ENCODE peak calls at places on chromosomes 5 and 9, in six cellular contexts. V is hippocampal formation, W is neural crest cell, D is cardiac muscle cell, T is smooth muscle cell of the brain vasculature, B is colonic mucosa. X is an unnamed sample.

GRCh38 chr5:116576043-116576713 is 1.6 kb upstream of the SEMA6A start:
- DNase-seq in V (peak; percentile 40), W (peak; percentile 81), D (peak; percentile 76), T (no peak), B (peak; percentile 71), X (peak; percentile 76)

GRCh38 chr5:125139590-125139989 is 393.2 kb upstream of the ZNF608 start:
- DNase-seq in V (no peak), W (no peak), D (no peak), T (no peak), B (no peak), X (no peak)

GRCh38 chr9:116208417-116209232 is 55.0 kb downstream of the PAPPA start:
- DNase-seq in V (no peak), W (no peak), D (peak; percentile 52), T (peak; percentile 79), B (no peak), X (no peak)

GRCh38 chr5:177475563-177476427 is 2.4 kb upstream of the DBN1 start:
- DNase-seq in V (no peak), W (no peak), D (no peak), T (no peak), B (no peak), X (no peak)

GRCh38 chr9:79623799-79624721 is 52.3 kb downstream of the TLE4 start:
- DNase-seq in V (no peak), W (no peak), D (peak; percentile 9), T (no peak), B (peak; percentile 31), X (peak; percentile 9)

GRCh38 chr9:130893250-130894101 is 3.1 kb downstream of the QRFP start:
- DNase-seq in V (peak; percentile 36), W (no peak), D (no peak), T (no peak), B (no peak), X (no peak)

GRCh38 chr5:145920542-145921210 is 15.7 kb upstream of the SH3RF2 start:
- DNase-seq in V (no peak), W (no peak), D (no peak), T (no peak), B (no peak), X (no peak)

GRCh38 chr5:141714542-141715303 is 32.7 kb upstream of the ARAP3 start:
- DNase-seq in V (no peak), W (no peak), D (peak; percentile 17), T (no peak), B (no peak), X (no peak)

GRCh38 chr9:132901859-132902831 is 23.4 kb downstream of the SPACA9 start:
- DNase-seq in V (peak; percentile 66), W (peak; percentile 92), D (peak; percentile 87), T (peak; percentile 58), B (peak; percentile 65), X (peak; percentile 43)

GRCh38 chr9:101498323-101498722 is 35.3 kb upstream of the RNF20 start:
- DNase-seq in V (no peak), W (no peak), D (peak; percentile 17), T (no peak), B (no peak), X (no peak)

GRCh38 chr5:362189-362588 is 40.7 kb downstream of the AHRR start:
- DNase-seq in V (no peak), W (no peak), D (no peak), T (no peak), B (no peak), X (no peak)

GRCh38 chr5:73218552-73219171 is 45.7 kb downstream of the TMEM174 start:
- DNase-seq in V (no peak), W (no peak), D (peak; percentile 56), T (no peak), B (no peak), X (no peak)

GRCh38 chr5:2295476-2295875 is 412.8 kb upstream of the IRX4 start:
- DNase-seq in V (no peak), W (no peak), D (no peak), T (no peak), B (no peak), X (no peak)

GRCh38 chr5:19179561-19179960 is 808.4 kb downstream of the CDH18 start:
- DNase-seq in V (no peak), W (no peak), D (no peak), T (no peak), B (no peak), X (no peak)

GRCh38 chr5:168699002-168699401 is 119.8 kb upstream of the PANK3 start:
- DNase-seq in V (no peak), W (no peak), D (no peak), T (no peak), B (no peak), X (no peak)

GRCh38 chr9:136107953-136108647 is 10.6 kb downstream of the TMEM250 start:
- DNase-seq in V (no peak), W (no peak), D (no peak), T (no peak), B (peak; percentile 78), X (no peak)

GRCh38 chr5:150181035-150181434 is 8.8 kb upstream of the SLC6A7 start:
- DNase-seq in V (no peak), W (no peak), D (peak; percentile 12), T (no peak), B (peak; percentile 74), X (no peak)

GRCh38 chr9:126303488-126303887 is 23.1 kb upstream of the MVB12B start:
- DNase-seq in V (no peak), W (no peak), D (no peak), T (no peak), B (peak; percentile 10), X (no peak)

GRCh38 chr9:110619831-110620230 is 40.3 kb upstream of the SVEP1 start:
- DNase-seq in V (no peak), W (no peak), D (peak; percentile 21), T (no peak), B (no peak), X (no peak)

GRCh38 chr9:20297646-20298084 is 324.6 kb downstream of the MLLT3 start:
- DNase-seq in V (no peak), W (no peak), D (peak; percentile 44), T (no peak), B (no peak), X (no peak)

GRCh38 chr9:16119861-16120641 is 567.2 kb downstream of the CCDC171 start:
- DNase-seq in V (no peak), W (no peak), D (peak; percentile 38), T (no peak), B (no peak), X (no peak)

GRCh38 chr9:100011062-100011681 is 87.6 kb downstream of the ERP44 start:
- DNase-seq in V (no peak), W (peak; percentile 36), D (peak; percentile 70), T (peak; percentile 12), B (peak; percentile 28), X (peak; percentile 14)

GRCh38 chr9:15240927-15241326 is 66.1 kb downstream of the TTC39B start:
- DNase-seq in V (no peak), W (no peak), D (no peak), T (no peak), B (no peak), X (no peak)

GRCh38 chr5:37771731-37772130 is 68.1 kb downstream of the GDNF start:
- DNase-seq in V (no peak), W (no peak), D (peak; percentile 83), T (no peak), B (no peak), X (no peak)

GRCh38 chr9:4887556-4887955 is 94.8 kb downstream of the RCL1 start:
- DNase-seq in V (no peak), W (no peak), D (peak; percentile 74), T (no peak), B (no peak), X (no peak)